ENCODE peak calls at places on chromosomes 12 and 14, in eight cellular contexts. F is sigmoid colon, D is breast epithelium, G is Peyer's patch, A is ovary, V is body of pancreas, R is right lobe of liver, I is A549. T is an unnamed sample.

GRCh38 chr14:61659582-61659981 is 35.7 kb upstream of the HIF1A start:
- DNase-seq in D (no peak), I (no peak), V (no peak), G (no peak), R (no peak), F (no peak), A (no peak), T (no peak)

GRCh38 chr14:67944605-67945004 is 125.0 kb downstream of the RAD51B start:
- DNase-seq in V (no peak), D (no peak), A (no peak), R (no peak), G (no peak), I (peak; percentile 48), F (no peak), T (no peak)

GRCh38 chr12:25366159-25366558 is 115.4 kb upstream of the KRAS start:
- DNase-seq in F (no peak), V (no peak), D (no peak), I (no peak), R (no peak), G (no peak), A (no peak), T (no peak)

GRCh38 chr12:91109148-91109564 is 2.1 kb downstream of the LUM start:
- DNase-seq in F (peak; percentile 85), D (peak; percentile 60), I (peak; percentile 62), V (peak; percentile 66), R (peak; percentile 60), G (peak; percentile 84), A (peak; percentile 66), T (peak; percentile 83)

GRCh38 chr12:118060301-118061010 is 523 bp downstream of the WSB2 start:
- DNase-seq in V (peak; percentile 59), R (peak; percentile 69), F (peak; percentile 78), G (peak; percentile 72), A (peak; percentile 73), I (no peak), D (peak; percentile 53), T (peak; percentile 29)

GRCh38 chr12:27031531-27031930 is 9.2 kb downstream of the MED21 start:
- DNase-seq in V (no peak), D (no peak), I (no peak), R (no peak), G (no peak), A (no peak), F (no peak), T (no peak)

GRCh38 chr12:62466018-62466595 is 519 bp upstream of the MON2 start:
- DNase-seq in F (peak; percentile 72), R (peak; percentile 62), V (peak; percentile 30), A (peak; percentile 35), I (peak; percentile 19), G (peak; percentile 54), D (no peak), T (no peak)

GRCh38 chr12:42140901-42141300 is 3.8 kb downstream of the GXYLT1 start:
- DNase-seq in F (no peak), I (peak; percentile 59), R (no peak), G (no peak), A (no peak), V (no peak), D (no peak), T (no peak)

GRCh38 chr12:113866496-113866895 is 99.6 kb downstream of the RBM19 start:
- DNase-seq in G (no peak), A (no peak), F (no peak), V (no peak), I (no peak), D (no peak), R (no peak), T (no peak)

GRCh38 chr12:103334447-103334846 is 161.3 kb downstream of the C12orf42 start:
- DNase-seq in I (no peak), F (no peak), R (no peak), A (no peak), G (no peak), V (no peak), D (no peak), T (no peak)

GRCh38 chr14:30225171-30225570 is 297.5 kb upstream of the PRKD1 start:
- DNase-seq in I (no peak), G (no peak), A (no peak), V (peak; percentile 16), F (peak; percentile 74), R (no peak), D (no peak), T (peak; percentile 79)

GRCh38 chr12:113818833-113819232 is 147.3 kb downstream of the RBM19 start:
- DNase-seq in A (no peak), I (peak; percentile 31), G (no peak), F (no peak), D (no peak), R (no peak), V (no peak), T (no peak)

GRCh38 chr14:35715079-35715478 is 94.0 kb downstream of the RALGAPA1 start:
- DNase-seq in F (no peak), G (no peak), R (no peak), A (no peak), D (no peak), I (no peak), V (no peak), T (no peak)

GRCh38 chr14:66772146-66772545 is 264.2 kb downstream of the GPHN start:
- DNase-seq in V (no peak), D (no peak), R (no peak), I (no peak), F (no peak), A (no peak), G (no peak), T (no peak)

GRCh38 chr12:27771470-27772327 is 8.3 kb upstream of the KLHL42 start:
- DNase-seq in D (no peak), V (no peak), G (no peak), F (no peak), R (no peak), A (no peak), I (no peak), T (no peak)

GRCh38 chr12:78204926-78205325 is 374.2 kb downstream of the NAV3 start:
- DNase-seq in A (no peak), D (no peak), V (no peak), R (no peak), I (no peak), F (no peak), G (no peak), T (no peak)

GRCh38 chr12:60832300-60832699 is 1236.5 kb downstream of the SLC16A7 start:
- DNase-seq in G (no peak), F (no peak), R (no peak), D (no peak), I (no peak), V (no peak), A (no peak), T (no peak)

DNA sequence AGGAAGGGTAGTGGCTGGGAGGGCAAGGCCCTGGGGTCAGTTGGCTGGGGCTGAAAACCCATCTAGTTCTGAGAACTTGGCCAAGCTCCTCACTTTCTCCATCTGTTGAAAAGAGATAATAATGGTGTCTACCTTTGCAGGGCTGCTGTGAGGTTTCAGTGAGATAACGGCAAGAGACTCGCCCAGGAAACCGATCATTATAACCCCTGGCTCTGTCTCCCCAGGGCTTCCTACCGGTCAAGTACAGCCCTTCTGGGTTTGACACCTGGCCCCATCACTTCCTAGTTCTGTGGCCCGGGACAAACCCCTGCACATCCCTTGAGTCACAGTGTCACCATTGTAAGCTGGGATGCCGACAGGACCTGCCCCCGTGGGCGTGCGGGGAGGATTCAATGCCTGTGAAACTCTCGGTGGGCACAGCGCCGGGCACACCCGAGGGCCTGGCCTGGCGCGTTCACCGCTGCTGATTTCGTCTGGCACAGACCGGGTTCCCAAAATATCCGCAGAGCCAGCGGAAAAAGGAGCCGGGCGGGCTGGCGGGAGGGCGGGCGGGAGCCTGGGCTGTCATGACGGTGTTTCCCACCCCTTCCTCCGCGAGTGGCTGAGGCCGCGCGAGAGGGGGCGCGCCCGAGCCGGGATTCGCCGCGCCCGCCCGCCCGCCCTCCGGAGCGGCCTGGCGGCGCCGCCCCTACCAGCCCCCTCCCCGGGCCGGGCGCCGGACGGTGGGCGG is 4.5 kb downstream of the KMT5A start:
- DNase-seq in R (peak; percentile 87), I (peak; percentile 68), G (peak; percentile 89), D (peak; percentile 71), F (peak; percentile 88), V (peak; percentile 79), A (peak; percentile 81), T (peak; percentile 62)
- H3K27ac ChIP-seq in R (peak overlapping the region; percentile 85), I (peak overlapping the region; percentile 99), G (peak overlapping the region; percentile 91), D (peak overlapping the region; percentile 95), F (peak overlapping the region; percentile 94), V (peak overlapping the region; percentile 87), A (peak overlapping the region; percentile 67), T (peak overlapping the region; percentile 65)

GRCh38 chr12:54417712-54418440 is 1.2 kb downstream of the ITGA5 start:
- DNase-seq in R (no peak), I (no peak), A (peak; percentile 59), V (no peak), G (peak; percentile 61), D (no peak), F (peak; percentile 80), T (no peak)
- H3K4me1 ChIP-seq in R (no peaks in the 10 kb centered on the region), I (peaks cover 66% of the 10 kb centered on the region), A (peaks cover 19% of the 10 kb centered on the region), V (peaks cover 68% of the 10 kb centered on the region), G (no peaks in the 10 kb centered on the region), D (no peaks in the 10 kb centered on the region), F (peaks cover 75% of the 10 kb centered on the region), T (peaks cover 42% of the 10 kb centered on the region)

DNA sequence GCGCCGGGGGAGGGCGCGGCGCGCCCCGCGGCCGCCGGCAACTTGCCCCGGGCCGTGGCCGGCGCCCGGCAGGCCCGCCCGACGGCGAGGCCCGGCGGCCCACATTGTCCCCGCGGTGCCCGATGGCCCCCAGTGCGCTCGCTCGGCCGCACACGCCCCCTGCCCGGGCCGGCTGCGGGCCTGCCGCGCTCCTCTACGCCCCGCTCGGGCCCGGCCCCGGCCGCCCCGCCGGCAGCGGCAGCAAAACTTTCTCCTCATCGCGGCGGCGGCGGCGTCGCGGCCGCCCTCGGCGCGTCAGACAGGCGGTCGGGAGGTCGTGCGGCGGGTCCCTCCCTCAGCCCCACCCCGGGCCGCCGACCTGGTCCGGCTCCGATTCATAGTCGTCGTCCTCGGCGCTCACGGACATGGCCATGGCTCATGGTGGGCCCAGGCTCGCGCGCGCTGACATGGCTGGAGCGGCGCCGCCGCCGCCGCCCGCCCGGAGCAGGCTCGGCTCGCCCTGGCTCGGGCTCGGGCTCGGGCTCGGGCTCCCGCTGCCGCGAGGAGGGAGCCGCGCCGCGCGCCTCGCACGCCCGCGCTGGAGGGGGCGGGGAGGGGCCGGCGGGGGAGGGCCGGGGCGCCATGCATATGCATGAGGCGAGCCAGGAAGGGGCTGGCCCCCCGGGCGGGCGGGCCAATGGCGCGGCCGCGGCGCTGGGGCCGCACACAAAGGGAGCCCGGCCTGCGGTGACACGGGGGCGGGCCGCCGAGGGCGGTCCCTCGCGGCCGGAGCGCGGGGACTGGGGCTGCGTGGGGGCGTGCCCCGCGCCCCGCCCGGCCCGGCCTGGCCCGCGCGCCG is 67.1 kb downstream of the RNF34 start:
- DNase-seq in D (peak; percentile 84), V (peak; percentile 94), R (peak; percentile 95), I (peak; percentile 88), F (peak; percentile 93), A (peak; percentile 86), G (peak; percentile 96), T (peak; percentile 75)
- TF ChIP-seq POLR2A in D (no peak), V (peak; percentile 40), R (peak; percentile 46), I (peak; percentile 65), F (no peak), A (no peak), G (peak; percentile 18), T (no peak)

DNA sequence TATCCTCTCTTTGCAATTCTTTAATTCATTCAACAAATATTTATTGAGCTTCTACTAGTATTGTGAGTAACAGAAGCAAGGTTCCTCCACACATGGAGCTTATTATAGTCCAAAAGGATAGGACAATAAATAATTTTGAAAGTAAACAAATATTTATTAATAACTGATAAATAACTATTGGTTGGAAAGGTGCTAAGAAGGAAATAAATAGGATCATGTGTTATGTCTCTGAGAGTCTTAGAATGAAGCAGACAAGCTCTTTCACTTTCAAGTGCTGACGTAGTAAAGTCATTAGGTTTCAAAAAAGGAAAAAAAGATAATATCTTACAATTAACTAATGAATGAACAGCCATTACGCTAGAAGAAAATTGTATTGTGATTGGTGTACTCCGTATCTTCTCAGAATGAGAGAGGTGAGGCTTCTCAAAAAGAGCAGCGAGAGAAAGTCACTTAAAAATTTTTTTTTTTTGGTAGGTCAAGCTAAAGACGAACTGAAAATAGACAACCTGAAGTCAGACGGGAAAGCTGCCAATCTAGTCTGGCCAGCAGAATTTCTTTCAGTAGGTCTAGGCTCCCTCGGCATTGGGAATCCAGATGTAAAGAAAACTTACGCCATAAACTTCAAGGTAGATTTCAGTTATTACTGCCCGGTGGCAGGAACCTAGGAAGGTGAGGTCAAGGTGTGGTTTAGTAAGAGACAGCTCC is 625 bp upstream of the LEMD3 start:
- DNase-seq in A (no peak), V (no peak), G (no peak), I (no peak), R (no peak), F (no peak), D (no peak), T (no peak)
- H3K27ac ChIP-seq in A (peak overlapping the region; percentile 91), V (peak overlapping the region; percentile 88), G (peak overlapping the region; percentile 95), I (peak overlapping the region; percentile 95), R (peak overlapping the region; percentile 94), F (peak overlapping the region; percentile 89), D (peak overlapping the region; percentile 95), T (peak overlapping the region; percentile 95)